ENCODE peak calls at places on chromosomes 1 and 21, in nine cellular contexts. P, R, B, N, W, D, K, C and G are unnamed samples.

GRCh38 chr1:7476861-7477534 is 294.1 kb upstream of the VAMP3 start:
- DNase-seq in B (no peak), C (no peak), D (no peak), W (no peak), P (no peak), K (no peak), R (no peak), N (no peak), G (no peak)

GRCh38 chr1:61428146-61428545 is 296.8 kb downstream of the TM2D1 start:
- DNase-seq in C (no peak), B (no peak), D (no peak), K (peak), P (no peak), W (peak), N (no peak), R (no peak), G (no peak)

GRCh38 chr1:211944733-211945500 is 90.4 kb downstream of the INTS7 start:
- DNase-seq in D (no peak), R (no peak), P (no peak), C (no peak), B (no peak), W (no peak), K (no peak), N (peak), G (no peak)

GRCh38 chr1:109777980-109778625 is 14.4 kb upstream of the EPS8L3 start:
- DNase-seq in N (no peak), P (no peak), W (no peak), K (no peak), D (no peak), B (no peak), C (no peak), R (no peak), G (no peak)

GRCh38 chr1:2213576-2214505 is 14.3 kb upstream of the SKI start:
- DNase-seq in C (no peak), N (peak), B (no peak), K (no peak), R (peak), D (no peak), P (no peak), W (peak), G (no peak)

GRCh38 chr1:57729181-57729580 is 305.3 kb upstream of the DAB1 start:
- DNase-seq in R (no peak), C (no peak), N (no peak), P (no peak), D (no peak), B (no peak), K (no peak), W (no peak), G (no peak)

GRCh38 chr1:151816964-151817730 is 11.9 kb upstream of the LINGO4 start:
- DNase-seq in C (no peak), K (no peak), B (no peak), W (no peak), R (no peak), N (no peak), D (no peak), P (peak), G (no peak)

GRCh38 chr1:15218287-15219279 is 28.4 kb upstream of the FHAD1 start:
- DNase-seq in P (peak), B (no peak), R (no peak), C (no peak), W (no peak), K (no peak), N (no peak), D (no peak), G (no peak)

GRCh38 chr1:179923044-179923443 is 31.6 kb upstream of the CEP350 start:
- DNase-seq in C (no peak), K (no peak), B (no peak), W (no peak), P (peak), D (no peak), R (no peak), N (no peak), G (peak)

GRCh38 chr1:111507411-111508201 is 4.2 kb upstream of the ADORA3 start:
- DNase-seq in W (no peak), C (peak), B (no peak), N (peak), K (no peak), P (peak), D (peak), R (peak), G (peak)

GRCh38 chr1:226625326-226625725 is 76.8 kb downstream of the STUM start:
- DNase-seq in R (peak), B (no peak), N (no peak), C (no peak), D (no peak), P (no peak), K (no peak), W (no peak), G (no peak)

GRCh38 chr1:118123436-118123835 is 61.6 kb downstream of the SPAG17 start:
- DNase-seq in W (no peak), P (no peak), K (no peak), D (no peak), N (no peak), R (no peak), C (no peak), B (no peak), G (no peak)

GRCh38 chr1:235583511-235584001 is 66.0 kb downstream of the GNG4 start:
- DNase-seq in N (peak), B (no peak), W (no peak), R (no peak), C (no peak), K (no peak), P (no peak), D (no peak), G (no peak)

GRCh38 chr1:38370716-38371504 is 324.3 kb upstream of the POU3F1 start:
- DNase-seq in D (no peak), N (no peak), W (no peak), R (no peak), P (no peak), B (no peak), K (no peak), C (no peak), G (no peak)

GRCh38 chr1:18643154-18644012 is 12.7 kb downstream of the PAX7 start:
- DNase-seq in B (no peak), R (no peak), D (no peak), P (no peak), N (peak), K (no peak), C (no peak), W (no peak), G (no peak)

GRCh38 chr1:156276532-156276931 is 6.1 kb downstream of the SMG5 start:
- DNase-seq in W (no peak), B (no peak), P (peak), K (no peak), C (no peak), R (no peak), D (no peak), N (no peak), G (no peak)

GRCh38 chr1:196380311-196380710 is 227.9 kb downstream of the KCNT2 start:
- DNase-seq in N (no peak), W (no peak), K (no peak), D (no peak), R (no peak), C (no peak), P (no peak), B (no peak), G (no peak)

GRCh38 chr21:44527156-44527982 is 12.6 kb downstream of the KRTAP10-1 start:
- DNase-seq in B (no peak), C (no peak), P (no peak), N (no peak), W (no peak), R (no peak), K (no peak), D (no peak), G (no peak)

GRCh38 chr1:112460672-112461071 is 48.1 kb upstream of the WNT2B start:
- DNase-seq in P (no peak), C (no peak), B (no peak), D (no peak), N (no peak), W (no peak), K (no peak), R (no peak), G (no peak)

GRCh38 chr1:41784516-41785279 is 134.0 kb downstream of the HIVEP3 start:
- DNase-seq in C (no peak), R (no peak), P (peak), K (peak), B (no peak), W (no peak), N (no peak), D (no peak), G (no peak)

GRCh38 chr1:198986041-198986440 is 347.2 kb downstream of the PTPRC start:
- DNase-seq in W (no peak), R (no peak), C (no peak), N (no peak), P (peak), K (no peak), B (no peak), D (no peak), G (no peak)

GRCh38 chr1:181077576-181078242 is 10.8 kb upstream of the IER5 start:
- DNase-seq in R (no peak), P (no peak), W (no peak), N (no peak), D (peak), K (no peak), B (no peak), C (no peak), G (no peak)

GRCh38 chr1:154849645-154850131 is 20.4 kb downstream of the KCNN3 start:
- DNase-seq in B (no peak), W (no peak), P (peak), N (no peak), R (no peak), C (no peak), K (no peak), D (no peak), G (no peak)

GRCh38 chr1:56580771-56581170 is 1.4 kb upstream of the PLPP3 start:
- DNase-seq in N (no peak), D (no peak), B (no peak), W (no peak), R (no peak), K (no peak), P (no peak), C (no peak), G (no peak)